ENCODE peak calls at places on chromosomes 16 and 17, in nine cellular contexts. V is DMS79 treated with DMSO at 0.1 percent for 48 hours; Y is left colon; A is activated CD8-positive, alpha-beta memory T cell treated with anti-CD3 and anti-CD28 coated beads for 48 hours; D is cardiac muscle cell; P is psoas muscle; L is activated T-cell treated with anti-CD3 and anti-CD28 coated beads, Interleukin-2, amount 50 U/mL, for 72 hours; T is BE2C; J is stimulated activated CD8-positive, alpha-beta memory T cell treated with anti-CD3 and anti-CD28 coated beads, Interleukin-4, amount 100 ng/mL, for 1 hour. F is an unnamed sample.

GRCh38 chr17:49496183-49496865 is 1.2 kb downstream of the NGFR start:
- DNase-seq in D (peak), Y (peak), L (peak), P (peak), A (peak), T (peak), J (peak), V (peak), F (peak)

GRCh38 chr17:28982191-28982793 is 23.5 kb downstream of the SEZ6 start:
- DNase-seq in J (peak), V (no peak), P (no peak), L (peak), Y (no peak), A (no peak), D (peak), T (no peak), F (no peak)

GRCh38 chr16:21179126-21179982 is 20.9 kb downstream of the LDAF1 start:
- DNase-seq in J (no peak), A (no peak), V (no peak), Y (no peak), T (no peak), D (no peak), P (no peak), L (no peak), F (no peak)

GRCh38 chr17:53227101-53227500 is 595.6 kb upstream of the KIF2B start:
- DNase-seq in L (no peak), J (no peak), D (no peak), T (no peak), P (no peak), A (no peak), V (no peak), Y (no peak), F (no peak)

GRCh38 chr17:44502598-44503079 is 567 bp downstream of the GPATCH8 start:
- DNase-seq in L (no peak), P (no peak), V (peak), T (peak), J (no peak), Y (no peak), A (no peak), D (no peak), F (peak)

GRCh38 chr17:17681187-17681743 is at the start of gene RAI1:
- DNase-seq in T (peak), P (peak), L (peak), J (peak), V (peak), D (peak), A (peak), Y (peak), F (peak)

GRCh38 chr17:72119963-72120877 is 600 bp upstream of the SOX9 start:
- DNase-seq in T (peak), A (no peak), V (peak), J (no peak), D (peak), P (peak), L (no peak), Y (peak), F (peak)

GRCh38 chr17:75739801-75740200 is 18.5 kb downstream of the ITGB4 start:
- DNase-seq in D (no peak), Y (no peak), P (no peak), A (no peak), L (no peak), V (no peak), J (no peak), T (no peak), F (no peak)

GRCh38 chr17:17561408-17562144 is 29.9 kb downstream of the PEMT start:
- DNase-seq in V (peak), J (no peak), P (peak), L (no peak), A (no peak), D (no peak), T (no peak), Y (peak), F (no peak)

GRCh38 chr16:22250522-22250921 is 44.4 kb downstream of the EEF2K start:
- DNase-seq in P (peak), A (no peak), Y (no peak), V (no peak), D (peak), T (no peak), J (no peak), L (no peak), F (no peak)

GRCh38 chr16:58018803-58019202 is 6.8 kb upstream of the MMP15 start:
- DNase-seq in Y (no peak), L (no peak), P (no peak), J (no peak), T (no peak), A (no peak), V (no peak), D (no peak), F (peak)

GRCh38 chr16:56932588-56933265 is 785 bp downstream of the HERPUD1 start:
- DNase-seq in P (peak), V (peak), L (peak), T (peak), A (no peak), J (peak), D (peak), Y (peak), F (peak)

GRCh38 chr16:4309102-4309832 is 6.6 kb upstream of the GLIS2 start:
- DNase-seq in Y (no peak), P (no peak), L (no peak), T (no peak), D (no peak), J (no peak), A (no peak), V (no peak), F (no peak)

GRCh38 chr17:53032861-53033271 is 789.9 kb upstream of the KIF2B start:
- DNase-seq in L (no peak), P (no peak), Y (peak), J (no peak), T (peak), D (peak), V (no peak), A (no peak), F (peak)

GRCh38 chr16:67100569-67101300 is 9.0 kb upstream of the PHAF1 start:
- DNase-seq in P (no peak), V (no peak), L (no peak), Y (no peak), T (no peak), D (peak), A (no peak), J (no peak), F (no peak)

GRCh38 chr16:53922805-53923645 is 219.1 kb downstream of the FTO start:
- DNase-seq in L (no peak), J (no peak), V (peak), D (peak), Y (no peak), A (no peak), P (no peak), T (no peak), F (no peak)

GRCh38 chr16:50309156-50309526 is 42.8 kb downstream of the ADCY7 start:
- DNase-seq in L (no peak), Y (no peak), J (no peak), T (no peak), A (no peak), V (no peak), P (no peak), D (no peak), F (no peak)

GRCh38 chr16:629289-630023 is 1.3 kb upstream of the WFIKKN1 start:
- DNase-seq in Y (no peak), P (peak), L (no peak), T (peak), D (no peak), A (no peak), J (no peak), V (no peak), F (peak)

GRCh38 chr17:55710829-55711496 is 11.7 kb downstream of the TMEM100 start:
- DNase-seq in V (peak), A (no peak), D (no peak), L (no peak), P (no peak), Y (no peak), J (no peak), T (no peak), F (no peak)

GRCh38 chr17:1928976-1929375 is 96.2 kb downstream of the RTN4RL1 start:
- DNase-seq in Y (no peak), T (peak), A (no peak), D (no peak), P (no peak), V (no peak), L (no peak), J (no peak), F (peak)

GRCh38 chr16:55568151-55568693 is 1.7 kb downstream of the CAPNS2 start:
- DNase-seq in A (no peak), T (no peak), P (no peak), Y (no peak), J (no peak), D (no peak), L (no peak), V (peak), F (no peak)

GRCh38 chr17:40442392-40443195 is 656 bp upstream of the IGFBP4 start:
- DNase-seq in P (peak), T (no peak), V (no peak), A (no peak), L (no peak), D (no peak), Y (peak), J (no peak), F (no peak)

GRCh38 chr16:31094088-31094423 is 541 bp downstream of the VKORC1 start:
- DNase-seq in A (no peak), V (peak), T (no peak), Y (no peak), L (no peak), P (no peak), D (no peak), J (no peak), F (no peak)

GRCh38 chr17:73433501-73433900 is 121.7 kb upstream of the CDC42EP4 start:
- DNase-seq in J (no peak), Y (no peak), T (no peak), V (no peak), D (no peak), L (no peak), A (no peak), P (no peak), F (no peak)

GRCh38 chr17:67365762-67366192 is 600 bp downstream of the PSMD12 start:
- DNase-seq in A (no peak), V (no peak), D (peak), Y (no peak), T (no peak), J (no peak), P (no peak), L (no peak), F (no peak)

GRCh38 chr16:627458-628239 is 3.1 kb upstream of the WFIKKN1 start:
- DNase-seq in A (no peak), J (no peak), Y (no peak), T (peak), D (no peak), P (peak), L (no peak), V (no peak), F (peak)

F was measured in glutamatergic neuron.